ENCODE peak calls at places on chromosomes 11 and 22, in five cellular contexts. Q is HCT116, S is ovary, K is transverse colon, X is esophagus squamous epithelium. L is an unnamed sample.

GRCh38 chr11:94142308-94143277 is 14.0 kb downstream of the PANX1 start:
- DNase-seq in K (no peak), S (no peak), Q (no peak), X (no peak), L (no peak)

GRCh38 chr11:94595061-94595460 is 27.9 kb downstream of the PIWIL4 start:
- DNase-seq in Q (no peak), S (no peak), X (no peak), K (no peak), L (no peak)

GRCh38 chr11:80505771-80506170 is 1064.9 kb upstream of the TENM4 start:
- DNase-seq in S (no peak), K (no peak), X (no peak), Q (no peak), L (no peak)

GRCh38 chr11:19704213-19704612 is 8.4 kb upstream of the NAV2 start:
- DNase-seq in S (no peak), K (no peak), X (no peak), Q (no peak), L (no peak)

GRCh38 chr11:83865636-83866461 is 579.7 kb upstream of the CCDC90B start:
- DNase-seq in X (no peak), S (no peak), K (no peak), Q (no peak), L (peak; percentile 25)

GRCh38 chr11:128603003-128603715 is 15.8 kb upstream of the ETS1 start:
- DNase-seq in S (no peak), X (no peak), K (no peak), Q (no peak), L (no peak)

GRCh38 chr22:38623357-38623756 is 32.8 kb downstream of the FAM227A start:
- DNase-seq in K (no peak), X (no peak), Q (no peak), S (no peak), L (no peak)

GRCh38 chr11:62141111-62142042 is 17.6 kb downstream of the INCENP start:
- DNase-seq in X (no peak), Q (no peak), S (no peak), K (no peak), L (peak; percentile 35)

GRCh38 chr11:93570759-93571413 is 27.7 kb upstream of the SMCO4 start:
- DNase-seq in X (no peak), Q (no peak), K (peak; percentile 41), S (peak; percentile 15), L (peak; percentile 85)

GRCh38 chr11:2389344-2390026 is 11.1 kb upstream of the TSSC4 start:
- DNase-seq in K (no peak), Q (no peak), S (no peak), X (no peak), L (no peak)

GRCh38 chr11:1934326-1935155 is 12.6 kb upstream of the MRPL23 start:
- DNase-seq in K (no peak), X (no peak), S (no peak), Q (no peak), L (no peak)

GRCh38 chr11:117950320-117950719 is 21.1 kb upstream of the TMPRSS13 start:
- DNase-seq in X (no peak), K (peak; percentile 27), S (no peak), Q (no peak), L (no peak)

GRCh38 chr11:125435461-125436238 is 60.4 kb downstream of the FEZ1 start:
- DNase-seq in X (no peak), S (no peak), K (no peak), Q (no peak), L (no peak)

GRCh38 chr22:35218079-35218478 is 39.2 kb upstream of the HMGXB4 start:
- DNase-seq in Q (no peak), K (no peak), S (no peak), X (no peak), L (no peak)

GRCh38 chr11:104881117-104881794 is 17.0 kb downstream of the CASP12 start:
- DNase-seq in Q (no peak), K (no peak), X (no peak), S (no peak), L (no peak)

GRCh38 chr11:121591405-121592033 is 138.8 kb upstream of the SORL1-AS1 start:
- DNase-seq in S (peak; percentile 56), X (no peak), Q (peak; percentile 64), K (peak; percentile 73), L (peak; percentile 66)

GRCh38 chr22:42721045-42721434 is 370 bp upstream of the A4GALT start:
- DNase-seq in X (no peak), S (no peak), Q (no peak), K (no peak), L (no peak)

GRCh38 chr22:41481131-41481830 is 12.4 kb downstream of the ACO2 start:
- DNase-seq in Q (no peak), X (no peak), S (no peak), K (no peak), L (peak; percentile 87)

GRCh38 chr22:30129636-30130035 is 49.4 kb downstream of the HORMAD2 start:
- DNase-seq in S (no peak), K (no peak), X (no peak), Q (no peak), L (no peak)

DNA sequence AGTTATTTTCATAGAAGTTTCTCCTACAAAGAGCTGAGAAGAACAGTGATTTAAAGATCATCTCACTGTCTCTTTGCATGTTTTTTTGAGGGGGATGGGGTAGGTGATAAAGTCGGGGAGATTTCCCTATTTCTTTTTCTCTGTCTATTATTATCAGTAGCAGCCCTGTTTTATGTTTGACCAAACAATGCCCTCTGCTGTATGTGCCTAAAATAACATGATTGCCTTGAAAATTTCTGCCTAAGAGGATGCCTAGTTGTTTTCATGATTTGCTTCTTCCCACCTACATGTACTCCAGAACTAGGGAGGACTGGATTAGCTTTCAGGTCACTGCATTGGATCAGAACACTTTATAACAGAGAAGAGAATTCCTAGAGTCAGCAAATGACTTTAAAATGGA is 1330.2 kb downstream of the LRRC4C start:
- DNase-seq in Q (no peak), K (no peak), X (no peak), S (no peak), L (no peak)
- TF ChIP-seq CTCF in Q (no peak), K (no peak), X (no peak), S (no peak), L (no peak)

GRCh38 chr22:46071451-46072029 is 78.8 kb upstream of the PPARA start:
- DNase-seq in Q (peak; percentile 80), X (no peak), K (peak; percentile 89), S (no peak), L (peak; percentile 96)
- TF ChIP-seq POLR2A in Q (peak; percentile 53), X (no peak), K (no peak), S (peak; percentile 48), L (peak; percentile 86)

GRCh38 chr22:31953251-31953650 is 8.9 kb downstream of the YWHAH start:
- DNase-seq in X (no peak), Q (no peak), S (no peak), K (no peak), L (no peak)
- H3K27ac ChIP-seq in X (peak overlapping the region; percentile 87), Q (no peak overlapping the region), S (no peak overlapping the region), K (peak overlapping the region; percentile 60), L (peak overlapping the region; percentile 11)

GRCh38 chr11:82731691-82732277 is 1.9 kb downstream of the FAM181B start:
- DNase-seq in S (no peak), K (no peak), X (no peak), Q (no peak), L (no peak)

GRCh38 chr11:82732348-82732733 is 1.3 kb downstream of the FAM181B start:
- DNase-seq in X (no peak), Q (no peak), S (peak; percentile 37), K (no peak), L (no peak)

GRCh38 chr11:82732734-82733443 is 775 bp downstream of the FAM181B start:
- DNase-seq in Q (no peak), S (peak; percentile 42), K (peak; percentile 13), X (no peak), L (no peak)

GRCh38 chr11:82734120-82734479 is 436 bp upstream of the FAM181B start:
- DNase-seq in K (no peak), Q (no peak), S (no peak), X (no peak), L (no peak)

DNA sequence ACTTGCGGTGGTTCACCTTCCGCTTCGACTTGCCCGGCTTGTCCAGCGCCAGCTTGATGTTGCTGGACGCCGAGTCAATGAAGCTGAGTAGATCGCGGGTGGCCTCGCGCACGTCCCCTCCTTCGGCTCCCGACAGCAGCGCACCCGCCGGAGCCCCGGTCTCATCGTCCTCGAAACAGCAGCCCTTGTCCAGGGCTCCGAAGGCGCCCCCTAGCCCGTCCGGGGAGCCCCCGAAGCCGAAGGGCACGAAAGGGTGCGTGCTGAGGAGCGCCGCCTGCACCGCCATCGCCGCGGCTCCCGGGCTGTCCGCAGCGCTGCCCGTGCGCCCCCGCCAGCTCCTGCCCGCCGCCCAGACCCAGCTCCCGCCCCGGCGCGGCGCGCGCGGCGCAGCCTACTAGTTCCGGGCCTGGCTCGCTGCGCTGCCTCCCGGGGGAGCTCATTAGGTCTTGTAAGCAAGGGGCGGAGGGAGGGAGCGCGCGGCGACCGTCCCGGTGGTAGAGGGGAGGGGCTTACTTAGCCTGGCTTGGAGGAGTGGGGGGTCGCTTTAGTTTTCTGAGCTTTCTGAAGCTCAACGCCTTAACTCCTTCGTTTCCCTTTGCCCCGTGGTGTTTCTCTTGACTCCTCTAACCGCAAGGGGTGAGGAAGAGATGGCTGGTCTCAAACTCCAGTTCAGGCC is at the start of gene FAM181B:
- DNase-seq in Q (no peak), X (no peak), S (peak; percentile 72), K (peak; percentile 38), L (peak; percentile 53)
- TF ChIP-seq CTCF in Q (no peak), X (no peak), S (no peak), K (no peak), L (no peak)

DNA sequence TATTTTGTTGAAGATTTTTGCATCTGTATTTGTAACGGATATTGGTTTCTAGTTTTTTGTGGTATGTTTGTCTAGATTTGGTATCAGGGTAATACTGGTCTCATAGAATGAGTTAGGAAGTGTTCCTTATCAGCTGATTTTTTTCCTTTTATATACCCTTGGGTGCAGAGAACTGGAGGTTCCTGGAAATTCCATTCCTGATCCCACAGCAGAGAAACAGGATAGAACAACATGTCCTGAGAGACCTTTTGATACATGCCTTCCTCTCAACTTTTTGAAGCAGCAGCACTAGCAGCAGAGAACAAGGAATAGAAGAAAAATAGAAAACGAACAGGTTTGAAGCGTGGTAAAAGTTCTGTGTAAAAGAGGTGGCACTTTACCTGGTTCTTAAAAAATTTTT is 36.8 kb downstream of the BIRC2 start:
- DNase-seq in K (no peak), S (no peak), Q (no peak), X (no peak), L (no peak)
- TF ChIP-seq POLR2A in K (no peak), S (no peak), Q (no peak), X (no peak), L (no peak)

DNA sequence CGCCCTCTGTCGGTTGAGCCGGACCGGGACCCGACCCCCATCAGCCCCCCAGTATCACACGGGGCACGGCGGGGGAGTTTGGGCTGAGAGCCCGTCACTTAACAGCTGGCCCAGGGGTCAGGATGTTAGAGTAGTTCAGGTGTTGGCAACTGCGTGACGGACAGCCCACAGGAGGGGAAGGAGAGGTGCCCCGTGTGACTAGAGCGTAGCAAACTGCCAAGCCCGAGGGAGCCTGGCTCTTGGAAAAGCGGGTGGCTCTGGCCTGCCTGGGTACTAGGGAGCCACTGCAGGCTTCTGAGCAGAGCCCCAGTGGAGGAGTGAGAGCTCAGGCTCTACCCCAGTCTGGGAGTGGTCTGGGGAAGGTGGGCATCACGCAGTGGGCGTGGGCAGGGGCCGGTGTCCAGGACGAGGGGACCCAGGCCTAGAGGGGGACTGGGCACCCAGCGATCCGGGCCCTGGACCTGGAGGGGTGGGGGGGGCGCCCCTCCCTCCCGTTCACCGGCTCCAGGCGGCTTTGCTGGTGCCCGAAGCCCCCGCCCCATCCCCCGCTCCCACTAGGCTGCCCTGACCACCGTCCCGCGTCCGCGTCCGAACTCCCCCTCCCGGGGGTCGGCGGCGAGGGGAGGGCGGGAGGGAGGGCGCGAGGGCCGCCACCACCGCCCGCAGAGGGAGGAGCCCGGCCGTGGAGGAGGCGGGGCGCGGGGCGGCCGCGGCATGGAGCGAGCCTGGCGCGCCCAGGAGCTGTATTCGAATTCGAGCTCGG is 24.4 kb downstream of the SHANK3 start:
- DNase-seq in S (peak; percentile 26), Q (no peak), X (no peak), K (no peak), L (no peak)
- H3K27ac ChIP-seq in S (no peak overlapping the region), Q (no peak overlapping the region), X (peak overlapping the region; percentile 87), K (no peak overlapping the region), L (no peak overlapping the region)

L was measured in adrenal gland.